ENCODE peak calls at places on chromosome 7, in eight cellular contexts. One of them, this sample, is unnamed.

GRCh38 chr7:115009736-115010435 is 88.0 kb downstream of the MDFIC start:
- DNase-seq in ACHN: no peak
- DNase-seq in CD8-positive, alpha-beta T cell: no peak
- DNase-seq in ureter: peak; percentile 52
- DNase-seq in activated naive CD4-positive, alpha-beta T cell: no peak
- DNase-seq in mesendoderm: no peak
- DNase-seq in RWPE1: no peak
- DNase-seq in caudate nucleus: no peak
- DNase-seq in this sample: no peak

GRCh38 chr7:30062587-30062986 is 34.4 kb downstream of the PLEKHA8 start:
- DNase-seq in caudate nucleus: no peak
- DNase-seq in activated naive CD4-positive, alpha-beta T cell: no peak
- DNase-seq in mesendoderm: peak; percentile 44
- DNase-seq in ureter: no peak
- DNase-seq in ACHN: peak; percentile 59
- DNase-seq in RWPE1: peak; percentile 62
- DNase-seq in CD8-positive, alpha-beta T cell: no peak
- DNase-seq in this sample: no peak

GRCh38 chr7:100427762-100428198 is 723 bp downstream of the ZCWPW1 start:
- DNase-seq in caudate nucleus: no peak
- DNase-seq in ureter: no peak
- DNase-seq in RWPE1: no peak
- DNase-seq in CD8-positive, alpha-beta T cell: no peak
- DNase-seq in activated naive CD4-positive, alpha-beta T cell: no peak
- DNase-seq in mesendoderm: no peak
- DNase-seq in ACHN: no peak
- DNase-seq in this sample: no peak

GRCh38 chr7:80821781-80822180 is 97.1 kb downstream of the SEMA3C start:
- DNase-seq in mesendoderm: no peak
- DNase-seq in CD8-positive, alpha-beta T cell: no peak
- DNase-seq in ACHN: no peak
- DNase-seq in activated naive CD4-positive, alpha-beta T cell: no peak
- DNase-seq in RWPE1: no peak
- DNase-seq in caudate nucleus: no peak
- DNase-seq in ureter: no peak
- DNase-seq in this sample: no peak

GRCh38 chr7:1646957-1647891 is 22.9 kb upstream of the ELFN1 start:
- DNase-seq in RWPE1: no peak
- DNase-seq in CD8-positive, alpha-beta T cell: no peak
- DNase-seq in ureter: no peak
- DNase-seq in activated naive CD4-positive, alpha-beta T cell: no peak
- DNase-seq in ACHN: no peak
- DNase-seq in mesendoderm: no peak
- DNase-seq in caudate nucleus: no peak
- DNase-seq in this sample: no peak

GRCh38 chr7:151454306-151454705 is 14.4 kb upstream of the CRYGN start:
- DNase-seq in CD8-positive, alpha-beta T cell: no peak
- DNase-seq in ACHN: no peak
- DNase-seq in activated naive CD4-positive, alpha-beta T cell: no peak
- DNase-seq in ureter: no peak
- DNase-seq in caudate nucleus: no peak
- DNase-seq in mesendoderm: no peak
- DNase-seq in RWPE1: no peak
- DNase-seq in this sample: no peak

GRCh38 chr7:156167987-156168386 is 355.7 kb upstream of the SHH start:
- DNase-seq in caudate nucleus: no peak
- DNase-seq in RWPE1: no peak
- DNase-seq in ureter: no peak
- DNase-seq in ACHN: no peak
- DNase-seq in mesendoderm: no peak
- DNase-seq in activated naive CD4-positive, alpha-beta T cell: no peak
- DNase-seq in CD8-positive, alpha-beta T cell: no peak
- DNase-seq in this sample: no peak

GRCh38 chr7:43076189-43076605 is 36.2 kb upstream of the HECW1 start:
- DNase-seq in mesendoderm: peak; percentile 37
- DNase-seq in CD8-positive, alpha-beta T cell: no peak
- DNase-seq in caudate nucleus: no peak
- DNase-seq in ureter: no peak
- DNase-seq in activated naive CD4-positive, alpha-beta T cell: no peak
- DNase-seq in RWPE1: no peak
- DNase-seq in ACHN: no peak
- DNase-seq in this sample: no peak

GRCh38 chr7:141390339-141390738 is 160.9 kb upstream of the AGK start:
- DNase-seq in ureter: no peak
- DNase-seq in mesendoderm: no peak
- DNase-seq in caudate nucleus: no peak
- DNase-seq in activated naive CD4-positive, alpha-beta T cell: no peak
- DNase-seq in CD8-positive, alpha-beta T cell: no peak
- DNase-seq in ACHN: no peak
- DNase-seq in RWPE1: no peak
- DNase-seq in this sample: no peak

GRCh38 chr7:122535086-122535485 is 163.8 kb downstream of the RNF133 start:
- DNase-seq in ureter: no peak
- DNase-seq in caudate nucleus: no peak
- DNase-seq in RWPE1: no peak
- DNase-seq in CD8-positive, alpha-beta T cell: no peak
- DNase-seq in mesendoderm: no peak
- DNase-seq in activated naive CD4-positive, alpha-beta T cell: no peak
- DNase-seq in ACHN: no peak
- DNase-seq in this sample: no peak

GRCh38 chr7:132469681-132470080 is 106.6 kb downstream of the PLXNA4 start:
- DNase-seq in activated naive CD4-positive, alpha-beta T cell: no peak
- DNase-seq in RWPE1: no peak
- DNase-seq in mesendoderm: no peak
- DNase-seq in caudate nucleus: no peak
- DNase-seq in ureter: no peak
- DNase-seq in CD8-positive, alpha-beta T cell: no peak
- DNase-seq in ACHN: no peak
- DNase-seq in this sample: no peak

GRCh38 chr7:156993021-156993924 is 17.2 kb downstream of the MNX1 start:
- DNase-seq in CD8-positive, alpha-beta T cell: no peak
- DNase-seq in RWPE1: no peak
- DNase-seq in activated naive CD4-positive, alpha-beta T cell: no peak
- DNase-seq in ureter: no peak
- DNase-seq in mesendoderm: no peak
- DNase-seq in caudate nucleus: no peak
- DNase-seq in ACHN: no peak
- DNase-seq in this sample: no peak

GRCh38 chr7:17408245-17408903 is 109.9 kb downstream of the AHR start:
- DNase-seq in activated naive CD4-positive, alpha-beta T cell: no peak
- DNase-seq in mesendoderm: no peak
- DNase-seq in ACHN: peak; percentile 93
- DNase-seq in caudate nucleus: no peak
- DNase-seq in RWPE1: peak; percentile 82
- DNase-seq in CD8-positive, alpha-beta T cell: no peak
- DNase-seq in ureter: peak; percentile 72
- DNase-seq in this sample: no peak

GRCh38 chr7:142804715-142805114 is 33.9 kb downstream of the PRSS2 start:
- DNase-seq in mesendoderm: no peak
- DNase-seq in ureter: no peak
- DNase-seq in CD8-positive, alpha-beta T cell: peak; percentile 80
- DNase-seq in activated naive CD4-positive, alpha-beta T cell: no peak
- DNase-seq in RWPE1: no peak
- DNase-seq in ACHN: no peak
- DNase-seq in caudate nucleus: no peak
- DNase-seq in this sample: no peak

GRCh38 chr7:156497776-156498509 is 142.6 kb upstream of the RNF32 start:
- DNase-seq in caudate nucleus: no peak
- DNase-seq in mesendoderm: no peak
- DNase-seq in ureter: no peak
- DNase-seq in ACHN: no peak
- DNase-seq in CD8-positive, alpha-beta T cell: no peak
- DNase-seq in RWPE1: no peak
- DNase-seq in activated naive CD4-positive, alpha-beta T cell: no peak
- DNase-seq in this sample: no peak

GRCh38 chr7:41925946-41926345 is 223.1 kb upstream of the INHBA start:
- DNase-seq in ACHN: no peak
- DNase-seq in CD8-positive, alpha-beta T cell: no peak
- DNase-seq in activated naive CD4-positive, alpha-beta T cell: no peak
- DNase-seq in RWPE1: no peak
- DNase-seq in caudate nucleus: no peak
- DNase-seq in mesendoderm: no peak
- DNase-seq in ureter: no peak
- DNase-seq in this sample: no peak